ENCODE peak calls at places on chromosomes 4 and X, in eight cellular contexts. V is HTR-8/SVneo, Q is epithelial cell of proximal tubule, D is WTC11, G is cerebellum, N is AG08396, X is smooth muscle cell of the brain vasculature, F is WERI-Rb-1. P is an unnamed sample.
A peak's percentile ranks its signal among the peaks of the same experiment; 100 is the strongest.

GRCh38 chrX:124249345-124249744 is 83.1 kb upstream of the TEX13D start:
- DNase-seq in V (no peak), X (no peak), Q (no peak), D (no peak), F (no peak), G (no peak), N (no peak), P (no peak)

GRCh38 chr4:763922-764321 is 58.3 kb downstream of the PCGF3 start:
- DNase-seq in N (no peak), F (no peak), G (no peak), X (no peak), D (no peak), Q (no peak), V (no peak), P (no peak)

GRCh38 chr4:107037188-107037587 is 1.1 kb upstream of the DKK2 start:
- DNase-seq in N (peak; percentile 43), G (peak; percentile 52), F (peak; percentile 75), X (no peak), V (no peak), D (peak; percentile 70), Q (no peak), P (peak; percentile 56)

GRCh38 chrX:105460366-105460765 is 239.9 kb upstream of the TEX13A start:
- DNase-seq in N (no peak), F (no peak), G (no peak), X (no peak), Q (no peak), V (no peak), D (no peak), P (peak; percentile 68)

GRCh38 chr4:149521611-149522010 is 294.0 kb downstream of the IQCM start:
- DNase-seq in V (no peak), F (no peak), D (no peak), G (no peak), N (no peak), Q (peak; percentile 56), X (no peak), P (peak; percentile 20)

GRCh38 chr4:183532823-183533222 is 28.0 kb downstream of the ING2 start:
- DNase-seq in X (no peak), F (no peak), D (no peak), G (no peak), N (no peak), V (no peak), Q (peak; percentile 80), P (peak; percentile 61)

GRCh38 chr4:179097741-179098140 is 1655.5 kb upstream of the AGA start:
- DNase-seq in F (no peak), V (peak; percentile 1), X (no peak), G (no peak), Q (no peak), D (peak; percentile 61), N (no peak), P (peak; percentile 27)

GRCh38 chr4:159027535-159027934 is 75.3 kb upstream of the RAPGEF2 start:
- DNase-seq in X (no peak), D (no peak), N (no peak), F (no peak), V (no peak), Q (no peak), G (no peak), P (peak; percentile 46)

GRCh38 chr4:168743576-168743975 is 246.7 kb downstream of the PALLD start:
- DNase-seq in V (no peak), Q (no peak), X (peak; percentile 86), G (no peak), F (no peak), D (no peak), N (no peak), P (peak; percentile 75)

GRCh38 chrX:21944136-21944615 is 3.7 kb downstream of the SMS start:
- DNase-seq in N (peak; percentile 28), D (peak; percentile 22), G (no peak), Q (no peak), F (no peak), X (no peak), V (peak; percentile 35), P (no peak)

GRCh38 chr4:77538144-77538543 is 67.5 kb upstream of the CXCL13 start:
- DNase-seq in D (no peak), F (no peak), N (peak; percentile 16), Q (peak; percentile 53), V (peak; percentile 6), G (no peak), X (no peak), P (peak; percentile 73)

GRCh38 chr4:127203561-127204260 is 429.0 kb upstream of the INTU start:
- DNase-seq in Q (peak; percentile 9), G (no peak), D (no peak), V (no peak), N (peak; percentile 38), X (peak; percentile 61), F (no peak), P (peak; percentile 83)

GRCh38 chr4:148060264-148061138 is 328.6 kb downstream of the ARHGAP10 start:
- DNase-seq in F (no peak), V (no peak), G (no peak), Q (no peak), N (no peak), X (no peak), D (no peak), P (no peak)

GRCh38 chrX:133921764-133922389 is 63.5 kb downstream of the GPC3 start:
- DNase-seq in X (no peak), V (no peak), Q (no peak), D (peak; percentile 75), F (peak; percentile 40), N (peak; percentile 20), G (no peak), P (no peak)

GRCh38 chr4:81930506-81931238 is 443.1 kb downstream of the HNRNPD start:
- DNase-seq in F (no peak), G (no peak), Q (no peak), N (no peak), V (no peak), D (no peak), X (no peak), P (no peak)

GRCh38 chr4:53810643-53811042 is 219.4 kb upstream of the LNX1 start:
- DNase-seq in D (no peak), Q (no peak), G (no peak), X (no peak), F (no peak), N (no peak), V (no peak), P (no peak)

GRCh38 chr4:20992002-20992401 is 291.7 kb downstream of the PACRGL start:
- DNase-seq in Q (no peak), F (no peak), X (no peak), G (no peak), V (no peak), N (no peak), D (no peak), P (no peak)

GRCh38 chr4:8118035-8118434 is 40.6 kb downstream of the ABLIM2 start:
- DNase-seq in N (no peak), F (no peak), D (no peak), V (no peak), X (no peak), G (peak; percentile 45), Q (no peak), P (no peak)

GRCh38 chr4:177554966-177555574 is 112.8 kb upstream of the AGA start:
- DNase-seq in X (no peak), V (peak; percentile 34), N (peak; percentile 47), F (no peak), D (no peak), G (no peak), Q (no peak), P (peak; percentile 44)

GRCh38 chr4:105126311-105127153 is 20.1 kb upstream of the TET2 start:
- DNase-seq in N (no peak), D (no peak), Q (no peak), F (no peak), X (no peak), G (no peak), V (no peak), P (peak; percentile 58)

GRCh38 chr4:111512081-111512774 is 633.0 kb upstream of the FAM241A start:
- DNase-seq in D (no peak), Q (peak; percentile 4), F (no peak), V (peak; percentile 20), N (peak; percentile 14), X (peak; percentile 6), G (no peak), P (peak; percentile 88)

GRCh38 chr4:85823295-85823694 is 348.3 kb downstream of the ARHGAP24 start:
- DNase-seq in X (no peak), G (no peak), F (no peak), N (no peak), V (no peak), D (no peak), Q (no peak), P (peak; percentile 50)

GRCh38 chrX:119251381-119251780 is 15.3 kb downstream of the PGRMC1 start:
- DNase-seq in G (no peak), N (no peak), X (no peak), D (no peak), V (no peak), Q (no peak), F (no peak), P (no peak)

GRCh38 chrX:103554687-103555417 is 30.5 kb upstream of the TCEAL4 start:
- DNase-seq in D (peak; percentile 78), N (peak; percentile 49), V (peak; percentile 26), X (no peak), Q (no peak), F (peak; percentile 26), G (peak; percentile 68), P (peak; percentile 68)

GRCh38 chrX:11197671-11198070 is 86.5 kb downstream of the HCCS start:
- DNase-seq in X (no peak), D (no peak), F (no peak), N (no peak), V (no peak), G (no peak), Q (no peak), P (no peak)

GRCh38 chr4:140081582-140082398 is 72.2 kb downstream of the MAML3 start:
- DNase-seq in G (no peak), V (no peak), D (no peak), X (no peak), F (no peak), N (no peak), Q (no peak), P (peak; percentile 67)